ENCODE peak calls at places on chromosome 21, in seven cellular contexts. U is AG04449, I is heart right ventricle, Z is NB4, D is K562, Y is AG04450, K is left lung. W is an unnamed sample.

GRCh38 chr21:19198801-19199200 is 795.2 kb upstream of the TMPRSS15 start:
- DNase-seq in Z (no peak), Y (no peak), U (no peak), D (no peak), I (no peak), K (no peak), W (no peak)

GRCh38 chr21:36706482-36706852 is 7.6 kb downstream of the SIM2 start:
- DNase-seq in U (no peak), I (no peak), D (no peak), K (no peak), Z (no peak), Y (no peak), W (no peak)

GRCh38 chr21:37712204-37712934 is 203.9 kb downstream of the KCNJ6 start:
- DNase-seq in Y (peak), Z (peak), I (peak), U (no peak), D (peak), K (peak), W (peak)

GRCh38 chr21:21401444-21401843 is 403.2 kb downstream of the NCAM2 start:
- DNase-seq in K (no peak), U (no peak), D (no peak), Y (no peak), I (no peak), Z (no peak), W (no peak)

GRCh38 chr21:26800455-26801454 is 44.5 kb downstream of the ADAMTS1 start:
- DNase-seq in I (no peak), U (no peak), K (no peak), D (no peak), Y (no peak), Z (no peak), W (no peak)

GRCh38 chr21:37374026-37374425 is 7.5 kb downstream of the DYRK1A start:
- DNase-seq in U (peak), K (no peak), Z (no peak), Y (no peak), D (no peak), I (no peak), W (no peak)

GRCh38 chr21:36551731-36552457 is 72.0 kb upstream of the CLDN14 start:
- DNase-seq in I (no peak), D (no peak), K (no peak), Z (no peak), U (peak), Y (peak), W (no peak)

GRCh38 chr21:23247334-23247733 is 2249.1 kb downstream of the NCAM2 start:
- DNase-seq in Z (no peak), U (no peak), D (no peak), I (no peak), K (no peak), Y (no peak), W (no peak)

GRCh38 chr21:26965567-26966359 is 1.1 kb downstream of the ADAMTS5 start:
- DNase-seq in Z (no peak), D (no peak), Y (no peak), U (no peak), I (peak), K (no peak), W (no peak)

GRCh38 chr21:29299046-29299905 is 554 bp downstream of the BACH1 start:
- DNase-seq in K (peak), U (no peak), I (peak), D (peak), Y (no peak), Z (peak), W (peak)

GRCh38 chr21:26385721-26386120 is 187.4 kb downstream of the CYYR1 start:
- DNase-seq in U (no peak), Z (peak), I (no peak), D (no peak), Y (no peak), K (no peak), W (no peak)

GRCh38 chr21:37370152-37371040 is 3.8 kb downstream of the DYRK1A start:
- DNase-seq in Z (peak), D (peak), K (no peak), U (no peak), I (no peak), Y (no peak), W (no peak)

GRCh38 chr21:25457411-25457810 is 149.9 kb downstream of the MRPL39 start:
- DNase-seq in I (no peak), Y (peak), U (peak), Z (peak), K (no peak), D (no peak), W (no peak)

GRCh38 chr21:35428489-35428888 is 379.4 kb upstream of the RUNX1 start:
- DNase-seq in Z (no peak), I (peak), Y (no peak), U (no peak), K (peak), D (no peak), W (no peak)

GRCh38 chr21:37615962-37616361 is 249.4 kb downstream of the DYRK1A start:
- DNase-seq in D (no peak), K (no peak), Y (no peak), Z (no peak), U (no peak), I (no peak), W (no peak)

GRCh38 chr21:16569679-16570078 is 839.9 kb downstream of the USP25 start:
- DNase-seq in K (no peak), Z (no peak), D (no peak), I (no peak), Y (no peak), U (no peak), W (no peak)

GRCh38 chr21:38219049-38219628 is 37.7 kb upstream of the KCNJ15 start:
- DNase-seq in U (peak), Z (peak), D (peak), I (peak), Y (peak), K (peak), W (peak)

GRCh38 chr21:16644690-16645089 is 868.2 kb upstream of the CXADR start:
- DNase-seq in U (no peak), D (no peak), K (no peak), I (no peak), Y (no peak), Z (no peak), W (no peak)

GRCh38 chr21:20215959-20216358 is 782.2 kb upstream of the NCAM2 start:
- DNase-seq in Y (no peak), U (no peak), D (peak), K (no peak), I (no peak), Z (peak), W (no peak)

GRCh38 chr21:26849428-26850115 is 4.4 kb upstream of the ADAMTS1 start:
- DNase-seq in Z (peak), D (peak), Y (no peak), I (no peak), U (no peak), K (no peak), W (no peak)

GRCh38 chr21:16280731-16281130 is 550.9 kb downstream of the USP25 start:
- DNase-seq in U (no peak), K (no peak), Y (no peak), I (no peak), Z (no peak), D (no peak), W (no peak)

GRCh38 chr21:30044447-30045064 is 104.8 kb upstream of the GRIK1 start:
- DNase-seq in Y (no peak), K (no peak), Z (peak), U (no peak), D (peak), I (no peak), W (no peak)

GRCh38 chr21:28758042-28758882 is 234.4 kb downstream of the LTN1 start:
- DNase-seq in D (no peak), Y (no peak), U (no peak), Z (no peak), I (no peak), K (no peak), W (no peak)

GRCh38 chr21:36699546-36700294 is 805 bp downstream of the SIM2 start:
- DNase-seq in I (no peak), K (no peak), Y (no peak), D (no peak), U (no peak), Z (no peak), W (no peak)

GRCh38 chr21:29499734-29500343 is 201.1 kb downstream of the BACH1 start:
- DNase-seq in Z (peak), I (no peak), Y (no peak), K (no peak), U (no peak), D (peak), W (no peak)

GRCh38 chr21:45769239-45769758 is 125.8 kb downstream of the PCBP3 start:
- DNase-seq in I (no peak), K (no peak), Y (no peak), U (no peak), D (no peak), Z (no peak), W (no peak)

GRCh38 chr21:45769896-45770295 is 126.4 kb downstream of the PCBP3 start:
- DNase-seq in I (no peak), K (no peak), Z (no peak), D (no peak), Y (no peak), U (no peak), W (no peak)

GRCh38 chr21:45768011-45768740 is 124.7 kb downstream of the PCBP3 start:
- DNase-seq in I (no peak), U (peak), Z (no peak), D (no peak), Y (no peak), K (no peak), W (no peak)

GRCh38 chr21:45767071-45768006 is 123.8 kb downstream of the PCBP3 start:
- DNase-seq in D (no peak), I (no peak), K (no peak), U (no peak), Z (no peak), Y (no peak), W (no peak)

DNA sequence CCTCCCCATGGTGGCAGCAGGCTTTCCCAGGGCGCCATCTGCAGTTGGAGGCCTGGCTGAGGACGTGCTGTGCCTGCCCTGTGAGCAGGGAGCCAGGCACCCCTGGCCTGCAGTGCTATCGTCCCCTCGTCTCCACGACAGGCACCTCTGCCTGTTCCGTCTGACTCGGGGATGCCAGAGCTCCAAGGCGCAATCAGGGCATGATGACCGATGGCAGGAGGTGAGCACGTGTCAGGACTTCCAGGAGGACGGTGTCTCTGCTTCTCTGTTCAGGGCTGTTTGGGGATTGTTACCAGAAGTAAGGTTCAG is 125.2 kb downstream of the PCBP3 start:
- DNase-seq in I (no peak), D (no peak), U (no peak), K (no peak), Z (peak), Y (no peak), W (no peak)
- TF ChIP-seq CTCF in I (no peak), D (peak), U (peak), K (no peak), Z (no peak), Y (no peak), W (no peak)

DNA sequence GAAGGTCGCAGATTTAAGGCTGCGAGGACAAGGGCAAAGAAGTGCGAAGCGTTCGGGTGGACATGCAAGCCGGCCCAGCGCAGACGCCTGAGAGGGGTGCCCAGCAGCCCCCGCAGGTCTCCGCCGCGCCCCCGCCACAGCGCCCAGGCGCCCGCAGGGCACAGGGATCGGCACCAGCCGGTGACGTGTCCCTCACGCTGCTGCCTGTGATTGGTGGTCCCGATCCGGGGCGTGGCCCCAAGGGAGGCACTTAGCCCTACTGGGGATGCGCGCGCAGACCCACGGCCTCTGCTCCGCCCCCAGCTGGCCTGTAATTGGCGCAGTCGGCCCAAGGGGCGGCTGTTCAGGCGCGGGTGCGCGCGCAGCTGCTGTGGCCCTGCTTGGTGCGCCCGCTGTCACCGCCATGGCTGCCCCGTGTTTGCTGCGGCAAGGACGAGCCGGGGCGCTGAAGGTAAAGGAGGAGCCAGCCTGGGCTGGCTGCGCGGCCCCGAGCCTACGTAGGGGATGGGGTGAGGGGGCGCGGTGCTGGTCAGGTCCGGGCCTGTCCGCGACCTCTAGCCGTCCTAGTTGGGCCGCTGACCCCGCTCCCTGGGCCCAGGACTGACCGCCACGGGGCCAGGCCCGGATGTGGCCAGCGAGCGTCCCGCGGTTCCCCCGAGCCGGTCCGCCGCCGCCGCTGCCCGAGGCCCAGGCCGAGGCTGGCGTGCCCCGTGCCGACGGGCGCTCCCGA is at the start of gene NDUFV3:
- DNase-seq in K (peak), D (peak), Y (peak), Z (peak), U (peak), I (peak), W (peak)
- TF ChIP-seq CTCF in K (no peak), D (no peak), Y (no peak), Z (no peak), U (no peak), I (no peak), W (no peak)

GRCh38 chr21:32415451-32415850 is 2.9 kb downstream of the EVA1C start:
- DNase-seq in U (no peak), Y (no peak), I (no peak), D (no peak), Z (no peak), K (no peak), W (no peak)

GRCh38 chr21:32413697-32414578 is 1.4 kb downstream of the EVA1C start:
- DNase-seq in U (no peak), D (no peak), I (no peak), Y (no peak), Z (no peak), K (peak), W (no peak)

GRCh38 chr21:32412998-32413504 is 545 bp downstream of the EVA1C start:
- DNase-seq in I (peak), Z (no peak), K (peak), U (no peak), Y (no peak), D (no peak), W (peak)

GRCh38 chr21:32415999-32416398 is 3.5 kb downstream of the EVA1C start:
- DNase-seq in I (no peak), Y (no peak), K (no peak), Z (no peak), U (no peak), D (no peak), W (no peak)

GRCh38 chr21:32414579-32415358 is 2.3 kb downstream of the EVA1C start:
- DNase-seq in Y (no peak), Z (no peak), D (peak), K (no peak), U (no peak), I (no peak), W (no peak)
- TF ChIP-seq CTCF in Y (peak), Z (peak), D (peak), K (no peak), U (peak), I (no peak), W (no peak)

GRCh38 chr21:41562101-41563000 is 54.4 kb upstream of the TMPRSS2 start:
- DNase-seq in Y (no peak), Z (no peak), I (no peak), K (peak), D (no peak), U (no peak), W (no peak)
- TF ChIP-seq CTCF in Y (no peak), Z (no peak), I (no peak), K (no peak), D (no peak), U (no peak), W (no peak)

GRCh38 chr21:39648879-39649278 is 36.1 kb downstream of the B3GALT5 start:
- DNase-seq in I (no peak), K (no peak), D (no peak), U (no peak), Y (no peak), Z (no peak), W (no peak)

GRCh38 chr21:39641827-39642450 is 29.2 kb downstream of the B3GALT5 start:
- DNase-seq in I (no peak), U (no peak), K (no peak), Z (no peak), Y (no peak), D (no peak), W (no peak)

GRCh38 chr21:39647476-39647875 is 34.7 kb downstream of the B3GALT5 start:
- DNase-seq in U (no peak), K (no peak), I (no peak), Z (peak), D (no peak), Y (peak), W (no peak)

GRCh38 chr21:39644069-39644468 is 31.3 kb downstream of the B3GALT5 start:
- DNase-seq in K (no peak), U (no peak), Y (no peak), D (no peak), I (no peak), Z (no peak), W (no peak)

GRCh38 chr21:39645331-39645730 is 32.6 kb downstream of the B3GALT5 start:
- DNase-seq in K (no peak), D (no peak), I (no peak), Z (no peak), U (no peak), Y (no peak), W (no peak)
- TF ChIP-seq CTCF in K (no peak), D (no peak), I (no peak), Z (no peak), U (no peak), Y (no peak), W (no peak)

GRCh38 chr21:33875026-33875695 is 40.4 kb downstream of the ATP5PO start:
- DNase-seq in I (no peak), Z (no peak), U (no peak), K (no peak), D (no peak), Y (no peak), W (no peak)
- TF ChIP-seq CTCF in I (no peak), Z (no peak), U (no peak), K (no peak), D (no peak), Y (no peak), W (no peak)

GRCh38 chr21:41931041-41931451 is 22.8 kb downstream of the C2CD2 start:
- DNase-seq in U (no peak), D (no peak), I (no peak), Y (no peak), Z (no peak), K (peak), W (no peak)

GRCh38 chr21:41929248-41929647 is 24.6 kb downstream of the C2CD2 start:
- DNase-seq in K (peak), D (no peak), I (no peak), U (no peak), Y (no peak), Z (no peak), W (no peak)

GRCh38 chr21:41933259-41934079 is 20.3 kb downstream of the C2CD2 start:
- DNase-seq in D (no peak), Z (no peak), I (no peak), K (peak), U (no peak), Y (no peak), W (no peak)

GRCh38 chr21:41932576-41933258 is 21.1 kb downstream of the C2CD2 start:
- DNase-seq in D (peak), Y (no peak), U (no peak), Z (peak), I (no peak), K (peak), W (no peak)

GRCh38 chr21:41932191-41932575 is 21.6 kb downstream of the C2CD2 start:
- DNase-seq in U (peak), K (peak), Y (peak), Z (no peak), D (no peak), I (no peak), W (no peak)
- TF ChIP-seq CTCF in U (peak), K (no peak), Y (peak), Z (no peak), D (peak), I (no peak), W (no peak)

GRCh38 chr21:14095021-14095420 is 115.7 kb downstream of the LIPI start:
- DNase-seq in Z (no peak), I (no peak), Y (no peak), U (no peak), K (no peak), D (no peak), W (no peak)
- TF ChIP-seq CTCF in Z (no peak), I (no peak), Y (no peak), U (no peak), K (no peak), D (no peak), W (no peak)

GRCh38 chr21:44512496-44513388 is 27.3 kb downstream of the KRTAP10-1 start:
- DNase-seq in D (no peak), U (no peak), K (no peak), I (peak), Y (no peak), Z (no peak), W (no peak)

GRCh38 chr21:44511938-44512275 is 28.1 kb downstream of the KRTAP10-1 start:
- DNase-seq in I (peak), K (no peak), Z (no peak), Y (no peak), D (no peak), U (no peak), W (no peak)

GRCh38 chr21:44510508-44511218 is 29.3 kb downstream of the KRTAP10-1 start:
- DNase-seq in D (peak), K (peak), Z (peak), I (peak), U (no peak), Y (no peak), W (peak)

GRCh38 chr21:44510109-44510507 is 29.9 kb downstream of the KRTAP10-1 start:
- DNase-seq in Y (no peak), D (no peak), I (peak), Z (no peak), K (no peak), U (no peak), W (no peak)

DNA sequence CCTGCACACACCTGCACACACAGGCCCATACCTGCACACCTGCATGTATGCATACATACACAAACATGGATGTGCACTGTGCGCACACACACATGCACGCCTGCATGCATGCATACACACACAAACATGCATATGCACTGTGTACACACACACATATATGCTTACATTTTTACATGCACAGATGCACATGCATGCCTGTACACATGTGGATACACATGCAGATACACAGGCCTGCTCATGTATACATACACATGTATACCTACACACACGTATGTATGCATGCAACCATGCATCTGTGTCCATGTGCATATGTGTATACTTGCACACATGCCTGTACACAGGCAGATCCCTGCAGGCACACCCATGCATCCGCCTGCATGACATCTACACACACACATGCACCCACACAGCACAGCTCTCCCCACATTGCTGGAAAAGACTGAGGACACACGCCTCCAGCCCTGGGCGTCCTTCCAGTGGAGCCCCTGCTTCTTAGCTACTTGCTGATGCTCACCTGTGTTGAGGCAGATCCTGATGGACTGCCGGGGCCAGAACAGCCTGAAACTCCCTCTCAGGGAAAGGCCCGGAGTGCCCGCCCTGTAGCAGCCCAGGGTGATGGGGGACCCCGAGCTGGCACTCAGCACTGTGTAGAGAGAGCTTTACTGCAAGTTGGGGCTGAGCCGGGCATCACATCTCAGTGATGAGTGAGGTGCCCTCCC is 28.6 kb downstream of the KRTAP10-1 start:
- DNase-seq in U (no peak), Y (no peak), K (no peak), I (peak), Z (no peak), D (no peak), W (no peak)
- TF ChIP-seq CTCF in U (no peak), Y (no peak), K (no peak), I (no peak), Z (no peak), D (no peak), W (no peak)

W was measured in natural killer cell.